ENCODE peak calls at places on chromosomes 16 and 17, in five cellular contexts. One of them, this sample, is unnamed.
A peak's percentile ranks its signal among the peaks of the same experiment; 100 is the strongest.

GRCh38 chr17:43028221-43028861 is 3.3 kb downstream of the RND2 start:
- DNase-seq in PC-9: no peak
- DNase-seq in lung: no peak
- DNase-seq in testis: no peak
- DNase-seq in Panc1: no peak
- DNase-seq in this sample: no peak

GRCh38 chr17:81941484-81942166 is 4.5 kb upstream of the PYCR1 start:
- DNase-seq in lung: no peak
- DNase-seq in testis: no peak
- DNase-seq in Panc1: no peak
- DNase-seq in PC-9: no peak
- DNase-seq in this sample: no peak

GRCh38 chr17:39753514-39754160 is 15.9 kb downstream of the GRB7 start:
- DNase-seq in lung: peak; percentile 47
- DNase-seq in PC-9: no peak
- DNase-seq in Panc1: no peak
- DNase-seq in testis: peak; percentile 53
- DNase-seq in this sample: no peak

GRCh38 chr17:67151717-67152116 is 93.3 kb downstream of the HELZ start:
- DNase-seq in testis: no peak
- DNase-seq in Panc1: no peak
- DNase-seq in lung: no peak
- DNase-seq in PC-9: no peak
- DNase-seq in this sample: no peak

GRCh38 chr17:42891539-42892152 is 9.0 kb upstream of the G6PC1 start:
- DNase-seq in lung: no peak
- DNase-seq in testis: peak; percentile 65
- DNase-seq in PC-9: no peak
- DNase-seq in Panc1: no peak
- DNase-seq in this sample: no peak

GRCh38 chr16:70692481-70693203 is 6.8 kb upstream of the MTSS2 start:
- DNase-seq in Panc1: no peak
- DNase-seq in PC-9: no peak
- DNase-seq in testis: no peak
- DNase-seq in lung: no peak
- DNase-seq in this sample: no peak

GRCh38 chr16:84617068-84617630 is 729 bp downstream of the COTL1 start:
- DNase-seq in PC-9: no peak
- DNase-seq in lung: no peak
- DNase-seq in testis: no peak
- DNase-seq in Panc1: no peak
- DNase-seq in this sample: no peak

GRCh38 chr17:36726199-36726598 is 124.8 kb downstream of the MRM1 start:
- DNase-seq in Panc1: no peak
- DNase-seq in lung: no peak
- DNase-seq in testis: no peak
- DNase-seq in PC-9: no peak
- DNase-seq in this sample: no peak

GRCh38 chr17:2122641-2123302 is 67.9 kb downstream of the HIC1 start:
- DNase-seq in Panc1: no peak
- DNase-seq in PC-9: no peak
- DNase-seq in testis: peak; percentile 68
- DNase-seq in lung: peak; percentile 61
- DNase-seq in this sample: no peak

GRCh38 chr17:58671969-58672368 is 19.9 kb downstream of the TEX14 start:
- DNase-seq in PC-9: no peak
- DNase-seq in Panc1: no peak
- DNase-seq in lung: no peak
- DNase-seq in testis: no peak
- DNase-seq in this sample: no peak

GRCh38 chr16:65002265-65002664 is 119.6 kb downstream of the CDH11 start:
- DNase-seq in lung: no peak
- DNase-seq in testis: no peak
- DNase-seq in Panc1: no peak
- DNase-seq in PC-9: no peak
- DNase-seq in this sample: no peak

GRCh38 chr17:46194393-46195216 is 1.4 kb upstream of the KANSL1 start:
- DNase-seq in PC-9: no peak
- DNase-seq in Panc1: peak; percentile 30
- DNase-seq in testis: no peak
- DNase-seq in lung: no peak
- DNase-seq in this sample: no peak

GRCh38 chr17:28271431-28271830 is 47.6 kb upstream of the TMEM97 start:
- DNase-seq in lung: no peak
- DNase-seq in testis: no peak
- DNase-seq in PC-9: no peak
- DNase-seq in Panc1: no peak
- DNase-seq in this sample: no peak

GRCh38 chr17:79188048-79188447 is 113.4 kb downstream of the ENGASE start:
- DNase-seq in PC-9: no peak
- DNase-seq in lung: no peak
- DNase-seq in Panc1: no peak
- DNase-seq in testis: peak; percentile 42
- DNase-seq in this sample: no peak

GRCh38 chr17:70767102-70767701 is 597.9 kb downstream of the KCNJ2 start:
- DNase-seq in lung: no peak
- DNase-seq in testis: no peak
- DNase-seq in PC-9: no peak
- DNase-seq in Panc1: no peak
- DNase-seq in this sample: no peak

GRCh38 chr16:27326738-27327585 is 13.2 kb downstream of the IL4R start:
- DNase-seq in lung: peak; percentile 83
- DNase-seq in PC-9: peak; percentile 99
- DNase-seq in testis: peak; percentile 55
- DNase-seq in Panc1: no peak
- DNase-seq in this sample: peak; percentile 79

GRCh38 chr16:30369091-30369937 is 980 bp downstream of the TBC1D10B start:
- DNase-seq in PC-9: no peak
- DNase-seq in Panc1: no peak
- DNase-seq in testis: no peak
- DNase-seq in lung: no peak
- DNase-seq in this sample: no peak

GRCh38 chr17:35889818-35890773 is 9.9 kb upstream of the CCL5 start:
- DNase-seq in lung: no peak
- DNase-seq in PC-9: no peak
- DNase-seq in Panc1: no peak
- DNase-seq in testis: peak; percentile 21
- DNase-seq in this sample: no peak

GRCh38 chr16:47725188-47725695 is 264.1 kb downstream of the PHKB start:
- DNase-seq in Panc1: no peak
- DNase-seq in PC-9: no peak
- DNase-seq in testis: no peak
- DNase-seq in lung: no peak
- DNase-seq in this sample: no peak

GRCh38 chr16:86382774-86383407 is 127.4 kb upstream of the FOXF1 start:
- DNase-seq in PC-9: no peak
- DNase-seq in lung: no peak
- DNase-seq in testis: no peak
- DNase-seq in Panc1: no peak
- DNase-seq in this sample: no peak

GRCh38 chr16:20348365-20349185 is 3.9 kb downstream of the UMOD start:
- DNase-seq in PC-9: no peak
- DNase-seq in lung: no peak
- DNase-seq in Panc1: no peak
- DNase-seq in testis: peak; percentile 27
- DNase-seq in this sample: no peak

GRCh38 chr16:84158455-84158854 is 13.3 kb downstream of the DNAAF1 start:
- DNase-seq in testis: no peak
- DNase-seq in Panc1: no peak
- DNase-seq in PC-9: no peak
- DNase-seq in lung: no peak
- DNase-seq in this sample: no peak

GRCh38 chr17:80749611-80750010 is 205.0 kb downstream of the RPTOR start:
- DNase-seq in testis: no peak
- DNase-seq in PC-9: no peak
- DNase-seq in lung: no peak
- DNase-seq in Panc1: no peak
- DNase-seq in this sample: no peak

GRCh38 chr16:57801856-57802634 is at the start of gene KIFC3:
- DNase-seq in testis: peak; percentile 90
- DNase-seq in lung: peak; percentile 81
- DNase-seq in PC-9: peak; percentile 50
- DNase-seq in Panc1: no peak
- DNase-seq in this sample: peak; percentile 65

GRCh38 chr17:27861979-27862378 is 31.2 kb downstream of the LYRM9 start:
- DNase-seq in Panc1: no peak
- DNase-seq in PC-9: peak; percentile 67
- DNase-seq in testis: no peak
- DNase-seq in lung: no peak
- DNase-seq in this sample: no peak

GRCh38 chr17:9016941-9017552 is 4.3 kb upstream of the NTN1 start:
- DNase-seq in Panc1: no peak
- DNase-seq in PC-9: peak; percentile 80
- DNase-seq in lung: no peak
- DNase-seq in testis: no peak
- DNase-seq in this sample: no peak

GRCh38 chr16:70757183-70757582 is 43.8 kb downstream of the VAC14 start:
- DNase-seq in PC-9: no peak
- DNase-seq in testis: no peak
- DNase-seq in Panc1: no peak
- DNase-seq in lung: no peak
- DNase-seq in this sample: no peak

GRCh38 chr16:78926723-78927200 is 673.8 kb downstream of the MAF start:
- DNase-seq in PC-9: no peak
- DNase-seq in Panc1: no peak
- DNase-seq in lung: no peak
- DNase-seq in testis: no peak
- DNase-seq in this sample: no peak

GRCh38 chr16:57801098-57801855 is 1.0 kb downstream of the KIFC3 start:
- DNase-seq in testis: no peak
- DNase-seq in PC-9: peak; percentile 84
- DNase-seq in lung: no peak
- DNase-seq in Panc1: no peak
- DNase-seq in this sample: no peak

GRCh38 chr17:50039058-50039457 is 16.9 kb upstream of the ITGA3 start:
- DNase-seq in lung: no peak
- DNase-seq in Panc1: no peak
- DNase-seq in PC-9: no peak
- DNase-seq in testis: no peak
- DNase-seq in this sample: no peak

GRCh38 chr16:27109666-27110523 is 43.2 kb downstream of the C16orf82 start:
- DNase-seq in testis: peak; percentile 75
- DNase-seq in Panc1: no peak
- DNase-seq in lung: peak; percentile 58
- DNase-seq in PC-9: no peak
- DNase-seq in this sample: peak; percentile 3

GRCh38 chr16:4698321-4699029 is 5.1 kb downstream of the NUDT16L1 start:
- DNase-seq in Panc1: no peak
- DNase-seq in testis: no peak
- DNase-seq in lung: no peak
- DNase-seq in PC-9: no peak
- DNase-seq in this sample: no peak

GRCh38 chr16:11038777-11039176 is 94.4 kb downstream of the CLEC16A start:
- DNase-seq in PC-9: peak; percentile 95
- DNase-seq in lung: no peak
- DNase-seq in testis: no peak
- DNase-seq in Panc1: no peak
- DNase-seq in this sample: no peak

GRCh38 chr16:50670476-50670875 is 10.6 kb downstream of the SNX20 start:
- DNase-seq in Panc1: no peak
- DNase-seq in PC-9: no peak
- DNase-seq in testis: no peak
- DNase-seq in lung: no peak
- DNase-seq in this sample: no peak

GRCh38 chr16:50666658-50667496 is 14.2 kb downstream of the SNX20 start:
- DNase-seq in PC-9: no peak
- DNase-seq in Panc1: no peak
- DNase-seq in lung: no peak
- DNase-seq in testis: no peak
- DNase-seq in this sample: no peak

GRCh38 chr16:50667497-50668367 is 13.4 kb downstream of the SNX20 start:
- DNase-seq in PC-9: no peak
- DNase-seq in testis: no peak
- DNase-seq in lung: no peak
- DNase-seq in Panc1: no peak
- DNase-seq in this sample: no peak

GRCh38 chr16:50669741-50670140 is 11.4 kb downstream of the SNX20 start:
- DNase-seq in Panc1: no peak
- DNase-seq in testis: no peak
- DNase-seq in lung: no peak
- DNase-seq in PC-9: no peak
- DNase-seq in this sample: no peak

GRCh38 chr16:50668368-50669008 is 12.6 kb downstream of the SNX20 start:
- DNase-seq in PC-9: peak; percentile 48
- DNase-seq in Panc1: no peak
- DNase-seq in lung: peak; percentile 61
- DNase-seq in testis: no peak
- DNase-seq in this sample: no peak
- TF ChIP-seq CTCF in PC-9: peak; percentile 27
- TF ChIP-seq CTCF in Panc1: no peak
- TF ChIP-seq CTCF in lung: no peak
- TF ChIP-seq CTCF in testis: no peak
- TF ChIP-seq CTCF in this sample: no peak

GRCh38 chr17:55263565-55264272 is 1.0 kb upstream of the HLF start:
- DNase-seq in lung: no peak
- DNase-seq in PC-9: no peak
- DNase-seq in testis: no peak
- DNase-seq in Panc1: no peak
- DNase-seq in this sample: no peak
- H3K4me3 ChIP-seq in lung: no peak overlapping the region
- H3K4me3 ChIP-seq in PC-9: no peak overlapping the region
- H3K4me3 ChIP-seq in testis: peak overlapping the region; percentile 11
- H3K4me3 ChIP-seq in Panc1: no peak overlapping the region
- H3K4me3 ChIP-seq in this sample: peak overlapping the region; percentile 86

GRCh38 chr17:47741793-47742145 is 8.7 kb downstream of the TBX21 start:
- DNase-seq in PC-9: no peak
- DNase-seq in lung: no peak
- DNase-seq in testis: no peak
- DNase-seq in Panc1: no peak
- DNase-seq in this sample: no peak
- H3K27me3 ChIP-seq in PC-9: peaks cover 57% of the 10 kb centered on the region
- H3K27me3 ChIP-seq in lung: no peaks in the 10 kb centered on the region
- H3K27me3 ChIP-seq in testis: no peaks in the 10 kb centered on the region
- H3K27me3 ChIP-seq in Panc1: peaks cover 3% of the 10 kb centered on the region
- H3K27me3 ChIP-seq in this sample: no peaks in the 10 kb centered on the region

GRCh38 chr16:3625911-3626732 is 14.7 kb upstream of the SLX4 start:
- DNase-seq in lung: no peak
- DNase-seq in Panc1: no peak
- DNase-seq in PC-9: no peak
- DNase-seq in testis: no peak
- DNase-seq in this sample: no peak
- TF ChIP-seq CTCF in lung: no peak
- TF ChIP-seq CTCF in Panc1: no peak
- TF ChIP-seq CTCF in PC-9: no peak
- TF ChIP-seq CTCF in testis: no peak
- TF ChIP-seq CTCF in this sample: no peak